ENCODE peak calls at places on chromosomes 13 and 19, in eight cellular contexts. One of them, this sample, is unnamed.
A peak's percentile ranks its signal among the peaks of the same experiment; 100 is the strongest.

GRCh38 chr13:35994131-35994966 is 136.8 kb downstream of the DCLK1 start:
- DNase-seq in cardiac muscle cell: peak; percentile 97
- DNase-seq in mammary epithelial cell: peak; percentile 79
- DNase-seq in stomach: no peak
- DNase-seq in A549: no peak
- DNase-seq in thoracic aorta: peak; percentile 34
- DNase-seq in tibial nerve: no peak
- DNase-seq in CD4-positive, CD25-positive, alpha-beta regulatory T cell: no peak
- DNase-seq in this sample: no peak

GRCh38 chr13:51646041-51646670 is 61.9 kb downstream of the WDFY2 start:
- DNase-seq in tibial nerve: no peak
- DNase-seq in cardiac muscle cell: no peak
- DNase-seq in thoracic aorta: no peak
- DNase-seq in stomach: no peak
- DNase-seq in A549: no peak
- DNase-seq in CD4-positive, CD25-positive, alpha-beta regulatory T cell: peak; percentile 28
- DNase-seq in mammary epithelial cell: no peak
- DNase-seq in this sample: no peak

GRCh38 chr13:111532111-111532510 is 211.7 kb downstream of the TEX29 start:
- DNase-seq in cardiac muscle cell: no peak
- DNase-seq in A549: no peak
- DNase-seq in mammary epithelial cell: no peak
- DNase-seq in CD4-positive, CD25-positive, alpha-beta regulatory T cell: no peak
- DNase-seq in stomach: no peak
- DNase-seq in tibial nerve: no peak
- DNase-seq in thoracic aorta: no peak
- DNase-seq in this sample: no peak

GRCh38 chr13:46386426-46386995 is 541 bp downstream of the RUBCNL start:
- DNase-seq in cardiac muscle cell: no peak
- DNase-seq in thoracic aorta: no peak
- DNase-seq in tibial nerve: no peak
- DNase-seq in CD4-positive, CD25-positive, alpha-beta regulatory T cell: no peak
- DNase-seq in mammary epithelial cell: no peak
- DNase-seq in A549: no peak
- DNase-seq in stomach: no peak
- DNase-seq in this sample: no peak

GRCh38 chr13:54640719-54641118 is 1612.1 kb downstream of the OLFM4 start:
- DNase-seq in A549: no peak
- DNase-seq in cardiac muscle cell: no peak
- DNase-seq in mammary epithelial cell: no peak
- DNase-seq in tibial nerve: no peak
- DNase-seq in CD4-positive, CD25-positive, alpha-beta regulatory T cell: no peak
- DNase-seq in thoracic aorta: no peak
- DNase-seq in stomach: no peak
- DNase-seq in this sample: no peak

GRCh38 chr13:78680611-78681010 is 21.7 kb upstream of the OBI1 start:
- DNase-seq in thoracic aorta: no peak
- DNase-seq in cardiac muscle cell: no peak
- DNase-seq in mammary epithelial cell: no peak
- DNase-seq in tibial nerve: no peak
- DNase-seq in CD4-positive, CD25-positive, alpha-beta regulatory T cell: no peak
- DNase-seq in A549: no peak
- DNase-seq in stomach: no peak
- DNase-seq in this sample: no peak

GRCh38 chr19:38989066-38989605 is 13.6 kb upstream of the FBXO17 start:
- DNase-seq in tibial nerve: no peak
- DNase-seq in A549: no peak
- DNase-seq in cardiac muscle cell: no peak
- DNase-seq in CD4-positive, CD25-positive, alpha-beta regulatory T cell: no peak
- DNase-seq in mammary epithelial cell: no peak
- DNase-seq in stomach: no peak
- DNase-seq in thoracic aorta: no peak
- DNase-seq in this sample: no peak

GRCh38 chr13:99085139-99085845 is 107.4 kb upstream of the DOCK9 start:
- DNase-seq in tibial nerve: peak; percentile 5
- DNase-seq in A549: no peak
- DNase-seq in CD4-positive, CD25-positive, alpha-beta regulatory T cell: no peak
- DNase-seq in mammary epithelial cell: no peak
- DNase-seq in thoracic aorta: no peak
- DNase-seq in cardiac muscle cell: no peak
- DNase-seq in stomach: no peak
- DNase-seq in this sample: no peak

GRCh38 chr13:95627590-95627989 is 16.9 kb downstream of the DZIP1 start:
- DNase-seq in CD4-positive, CD25-positive, alpha-beta regulatory T cell: no peak
- DNase-seq in thoracic aorta: no peak
- DNase-seq in mammary epithelial cell: no peak
- DNase-seq in tibial nerve: no peak
- DNase-seq in A549: no peak
- DNase-seq in stomach: no peak
- DNase-seq in cardiac muscle cell: no peak
- DNase-seq in this sample: no peak

GRCh38 chr13:73334459-73334858 is 275.7 kb downstream of the KLF5 start:
- DNase-seq in tibial nerve: no peak
- DNase-seq in A549: no peak
- DNase-seq in cardiac muscle cell: peak; percentile 13
- DNase-seq in stomach: no peak
- DNase-seq in mammary epithelial cell: peak; percentile 88
- DNase-seq in CD4-positive, CD25-positive, alpha-beta regulatory T cell: no peak
- DNase-seq in thoracic aorta: no peak
- DNase-seq in this sample: no peak

GRCh38 chr13:47484564-47484963 is 516.5 kb downstream of the SUCLA2 start:
- DNase-seq in A549: no peak
- DNase-seq in CD4-positive, CD25-positive, alpha-beta regulatory T cell: no peak
- DNase-seq in thoracic aorta: no peak
- DNase-seq in tibial nerve: no peak
- DNase-seq in stomach: no peak
- DNase-seq in mammary epithelial cell: peak; percentile 71
- DNase-seq in cardiac muscle cell: peak; percentile 45
- DNase-seq in this sample: no peak

GRCh38 chr13:93254775-93255174 is 28.2 kb downstream of the GPC6 start:
- DNase-seq in cardiac muscle cell: no peak
- DNase-seq in CD4-positive, CD25-positive, alpha-beta regulatory T cell: no peak
- DNase-seq in thoracic aorta: no peak
- DNase-seq in mammary epithelial cell: no peak
- DNase-seq in tibial nerve: no peak
- DNase-seq in stomach: no peak
- DNase-seq in A549: no peak
- DNase-seq in this sample: no peak

GRCh38 chr19:44603201-44603945 is 10.0 kb upstream of the IGSF23 start:
- DNase-seq in cardiac muscle cell: peak; percentile 83
- DNase-seq in tibial nerve: no peak
- DNase-seq in mammary epithelial cell: no peak
- DNase-seq in A549: no peak
- DNase-seq in CD4-positive, CD25-positive, alpha-beta regulatory T cell: no peak
- DNase-seq in thoracic aorta: no peak
- DNase-seq in stomach: no peak
- DNase-seq in this sample: no peak

GRCh38 chr13:91576590-91576989 is 178.2 kb downstream of the GPC5 start:
- DNase-seq in CD4-positive, CD25-positive, alpha-beta regulatory T cell: no peak
- DNase-seq in stomach: no peak
- DNase-seq in thoracic aorta: no peak
- DNase-seq in A549: no peak
- DNase-seq in mammary epithelial cell: no peak
- DNase-seq in tibial nerve: no peak
- DNase-seq in cardiac muscle cell: no peak
- DNase-seq in this sample: no peak

GRCh38 chr13:54486421-54487166 is 1458.0 kb downstream of the OLFM4 start:
- DNase-seq in tibial nerve: no peak
- DNase-seq in stomach: no peak
- DNase-seq in thoracic aorta: no peak
- DNase-seq in CD4-positive, CD25-positive, alpha-beta regulatory T cell: no peak
- DNase-seq in cardiac muscle cell: no peak
- DNase-seq in mammary epithelial cell: no peak
- DNase-seq in A549: no peak
- DNase-seq in this sample: no peak

GRCh38 chr13:41780736-41781708 is 179.9 kb downstream of the VWA8 start:
- DNase-seq in A549: no peak
- DNase-seq in mammary epithelial cell: peak; percentile 33
- DNase-seq in thoracic aorta: no peak
- DNase-seq in cardiac muscle cell: peak; percentile 91
- DNase-seq in tibial nerve: no peak
- DNase-seq in CD4-positive, CD25-positive, alpha-beta regulatory T cell: no peak
- DNase-seq in stomach: no peak
- DNase-seq in this sample: no peak

GRCh38 chr13:23848019-23848418 is 41.2 kb downstream of the MIPEP start:
- DNase-seq in tibial nerve: no peak
- DNase-seq in mammary epithelial cell: no peak
- DNase-seq in thoracic aorta: no peak
- DNase-seq in stomach: no peak
- DNase-seq in A549: no peak
- DNase-seq in CD4-positive, CD25-positive, alpha-beta regulatory T cell: no peak
- DNase-seq in cardiac muscle cell: no peak
- DNase-seq in this sample: no peak

GRCh38 chr19:41563847-41564514 is 12.0 kb upstream of the CEACAM21 start:
- DNase-seq in stomach: no peak
- DNase-seq in tibial nerve: no peak
- DNase-seq in CD4-positive, CD25-positive, alpha-beta regulatory T cell: peak; percentile 58
- DNase-seq in thoracic aorta: no peak
- DNase-seq in cardiac muscle cell: no peak
- DNase-seq in A549: no peak
- DNase-seq in mammary epithelial cell: peak; percentile 21
- DNase-seq in this sample: no peak
- H3K4me1 ChIP-seq in stomach: peaks cover 14% of the 10 kb centered on the region
- H3K4me1 ChIP-seq in tibial nerve: no peaks in the 10 kb centered on the region
- H3K4me1 ChIP-seq in CD4-positive, CD25-positive, alpha-beta regulatory T cell: peaks cover 48% of the 10 kb centered on the region
- H3K4me1 ChIP-seq in thoracic aorta: no peaks in the 10 kb centered on the region
- H3K4me1 ChIP-seq in cardiac muscle cell: no peaks in the 10 kb centered on the region
- H3K4me1 ChIP-seq in A549: peaks cover 13% of the 10 kb centered on the region
- H3K4me1 ChIP-seq in mammary epithelial cell: no peaks in the 10 kb centered on the region
- H3K4me1 ChIP-seq in this sample: no peaks in the 10 kb centered on the region

GRCh38 chr19:37227996-37228395 is 10.0 kb downstream of the ZNF383 start:
- DNase-seq in tibial nerve: no peak
- DNase-seq in CD4-positive, CD25-positive, alpha-beta regulatory T cell: no peak
- DNase-seq in stomach: no peak
- DNase-seq in cardiac muscle cell: no peak
- DNase-seq in thoracic aorta: no peak
- DNase-seq in A549: no peak
- DNase-seq in mammary epithelial cell: no peak
- DNase-seq in this sample: no peak

GRCh38 chr19:37221136-37221535 is 3.1 kb downstream of the ZNF383 start:
- DNase-seq in mammary epithelial cell: peak; percentile 71
- DNase-seq in cardiac muscle cell: no peak
- DNase-seq in tibial nerve: no peak
- DNase-seq in A549: no peak
- DNase-seq in CD4-positive, CD25-positive, alpha-beta regulatory T cell: no peak
- DNase-seq in stomach: no peak
- DNase-seq in thoracic aorta: no peak
- DNase-seq in this sample: no peak

GRCh38 chr19:37220383-37220782 is 2.4 kb downstream of the ZNF383 start:
- DNase-seq in mammary epithelial cell: no peak
- DNase-seq in thoracic aorta: no peak
- DNase-seq in A549: no peak
- DNase-seq in tibial nerve: no peak
- DNase-seq in stomach: no peak
- DNase-seq in cardiac muscle cell: no peak
- DNase-seq in CD4-positive, CD25-positive, alpha-beta regulatory T cell: no peak
- DNase-seq in this sample: no peak

GRCh38 chr19:37226248-37226647 is 8.2 kb downstream of the ZNF383 start:
- DNase-seq in stomach: no peak
- DNase-seq in thoracic aorta: no peak
- DNase-seq in cardiac muscle cell: no peak
- DNase-seq in A549: no peak
- DNase-seq in tibial nerve: no peak
- DNase-seq in CD4-positive, CD25-positive, alpha-beta regulatory T cell: no peak
- DNase-seq in mammary epithelial cell: no peak
- DNase-seq in this sample: no peak
- H3K9me3 ChIP-seq in stomach: peaks cover 9% of the 10 kb centered on the region
- H3K9me3 ChIP-seq in thoracic aorta: peaks cover 16% of the 10 kb centered on the region
- H3K9me3 ChIP-seq in cardiac muscle cell: no peaks in the 10 kb centered on the region
- H3K9me3 ChIP-seq in A549: peaks cover 99% of the 10 kb centered on the region
- H3K9me3 ChIP-seq in tibial nerve: peaks cover 65% of the 10 kb centered on the region
- H3K9me3 ChIP-seq in CD4-positive, CD25-positive, alpha-beta regulatory T cell: peaks cover 56% of the 10 kb centered on the region
- H3K9me3 ChIP-seq in mammary epithelial cell: peaks cover 12% of the 10 kb centered on the region
- H3K9me3 ChIP-seq in this sample: peaks cover 50% of the 10 kb centered on the region

DNA sequence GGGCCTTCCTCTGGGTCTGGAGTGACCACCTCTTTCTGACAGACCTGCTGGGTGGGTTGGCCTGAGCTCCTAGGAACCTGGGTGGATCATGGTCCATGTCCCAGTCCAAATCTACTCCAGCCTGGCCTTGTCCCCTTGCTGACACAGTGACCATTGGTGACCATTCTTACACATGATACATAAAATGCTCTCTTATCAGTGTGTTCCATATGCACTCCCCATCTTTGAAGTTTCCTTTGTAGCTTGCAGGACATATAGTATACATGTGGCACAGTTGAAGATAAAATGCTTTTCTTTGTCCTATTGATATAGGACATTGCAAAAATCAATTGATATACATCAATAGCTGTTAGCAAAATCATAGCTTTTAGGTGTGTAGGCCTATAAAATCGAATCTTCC is 291.8 kb downstream of the MYO16 start:
- DNase-seq in thoracic aorta: no peak
- DNase-seq in stomach: no peak
- DNase-seq in CD4-positive, CD25-positive, alpha-beta regulatory T cell: no peak
- DNase-seq in cardiac muscle cell: no peak
- DNase-seq in A549: no peak
- DNase-seq in tibial nerve: no peak
- DNase-seq in mammary epithelial cell: no peak
- DNase-seq in this sample: no peak
- H3K4me3 ChIP-seq in thoracic aorta: no peak overlapping the region
- H3K4me3 ChIP-seq in stomach: no peak overlapping the region
- H3K4me3 ChIP-seq in CD4-positive, CD25-positive, alpha-beta regulatory T cell: no peak overlapping the region
- H3K4me3 ChIP-seq in cardiac muscle cell: no peak overlapping the region
- H3K4me3 ChIP-seq in A549: no peak overlapping the region
- H3K4me3 ChIP-seq in tibial nerve: no peak overlapping the region
- H3K4me3 ChIP-seq in mammary epithelial cell: no peak overlapping the region
- H3K4me3 ChIP-seq in this sample: no peak overlapping the region

DNA sequence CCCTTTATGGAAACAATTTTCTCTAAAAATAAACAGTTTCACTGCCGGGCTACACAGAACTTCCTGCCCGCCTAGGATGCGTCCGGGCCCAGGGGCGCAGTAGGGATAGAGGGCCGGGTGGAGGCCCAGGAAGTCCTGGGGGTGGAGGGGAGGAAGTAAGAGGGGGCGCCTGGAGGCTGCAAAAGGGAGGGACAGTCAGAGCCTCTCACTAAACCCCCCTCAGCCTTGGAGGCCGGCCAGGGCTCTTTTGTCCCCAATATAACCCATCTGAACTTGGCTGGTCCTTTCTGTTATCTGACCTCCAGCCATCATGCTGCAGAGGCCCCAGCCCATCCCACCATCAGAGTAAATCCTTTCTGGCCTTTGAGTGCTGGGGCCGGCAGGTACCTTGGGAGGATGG is 2.2 kb downstream of the KANK2 start:
- DNase-seq in tibial nerve: no peak
- DNase-seq in cardiac muscle cell: no peak
- DNase-seq in mammary epithelial cell: no peak
- DNase-seq in stomach: no peak
- DNase-seq in thoracic aorta: no peak
- DNase-seq in A549: no peak
- DNase-seq in CD4-positive, CD25-positive, alpha-beta regulatory T cell: no peak
- DNase-seq in this sample: no peak
- H3K4me1 ChIP-seq in tibial nerve: peaks cover 52% of the 10 kb centered on the region
- H3K4me1 ChIP-seq in cardiac muscle cell: no peaks in the 10 kb centered on the region
- H3K4me1 ChIP-seq in mammary epithelial cell: peaks cover 2% of the 10 kb centered on the region
- H3K4me1 ChIP-seq in stomach: peaks cover 72% of the 10 kb centered on the region
- H3K4me1 ChIP-seq in thoracic aorta: peaks cover 72% of the 10 kb centered on the region
- H3K4me1 ChIP-seq in A549: peaks cover 43% of the 10 kb centered on the region
- H3K4me1 ChIP-seq in CD4-positive, CD25-positive, alpha-beta regulatory T cell: peaks cover 22% of the 10 kb centered on the region
- H3K4me1 ChIP-seq in this sample: peaks cover 3% of the 10 kb centered on the region

GRCh38 chr19:23378948-23379347 is 16.3 kb downstream of the ZNF91 start:
- DNase-seq in CD4-positive, CD25-positive, alpha-beta regulatory T cell: no peak
- DNase-seq in A549: no peak
- DNase-seq in thoracic aorta: no peak
- DNase-seq in cardiac muscle cell: no peak
- DNase-seq in stomach: no peak
- DNase-seq in tibial nerve: no peak
- DNase-seq in mammary epithelial cell: peak; percentile 4
- DNase-seq in this sample: no peak
- H3K9me3 ChIP-seq in CD4-positive, CD25-positive, alpha-beta regulatory T cell: peaks cover 82% of the 10 kb centered on the region
- H3K9me3 ChIP-seq in A549: peaks cover 56% of the 10 kb centered on the region
- H3K9me3 ChIP-seq in thoracic aorta: peaks cover 62% of the 10 kb centered on the region
- H3K9me3 ChIP-seq in cardiac muscle cell: peaks cover 2% of the 10 kb centered on the region
- H3K9me3 ChIP-seq in stomach: peaks cover 8% of the 10 kb centered on the region
- H3K9me3 ChIP-seq in tibial nerve: peaks cover 63% of the 10 kb centered on the region
- H3K9me3 ChIP-seq in mammary epithelial cell: peaks cover 35% of the 10 kb centered on the region
- H3K9me3 ChIP-seq in this sample: peaks cover 70% of the 10 kb centered on the region

This sample was measured in breast epithelium.